ENCODE peak calls at places on chromosomes 11 and 22, in nine cellular contexts. I is lower leg skin; S is LoVo; R is AG09309; E is naive thymus-derived CD8-positive, alpha-beta T cell; L is HEK293T; J is A549; Z is T-helper 2 cell; C is kidney. Q is an unnamed sample.

GRCh38 chr11:48037709-48038468 is 57.5 kb downstream of the PTPRJ start:
- DNase-seq in E (no peak), J (no peak), Z (no peak), I (no peak), S (no peak), R (no peak), L (no peak), C (no peak), Q (no peak)

GRCh38 chr11:86955111-86955673 is at the start of gene FZD4:
- DNase-seq in C (peak), L (peak), Z (peak), J (peak), E (peak), S (peak), R (peak), I (peak), Q (peak)

GRCh38 chr11:102882389-102883024 is 7.7 kb upstream of the MMP12 start:
- DNase-seq in R (peak), S (no peak), C (no peak), L (no peak), E (no peak), I (no peak), J (no peak), Z (no peak), Q (peak)

GRCh38 chr11:26623076-26623666 is 51.1 kb upstream of the MUC15 start:
- DNase-seq in I (no peak), J (peak), C (no peak), Z (no peak), L (no peak), E (no peak), R (no peak), S (peak), Q (peak)

GRCh38 chr11:26930518-26931247 is 63.2 kb upstream of the FIBIN start:
- DNase-seq in S (no peak), I (no peak), J (no peak), R (peak), L (no peak), E (no peak), C (no peak), Z (no peak), Q (peak)

GRCh38 chr11:100888836-100889235 is 201.7 kb downstream of the ARHGAP42 start:
- DNase-seq in S (no peak), L (no peak), C (no peak), J (no peak), Z (no peak), R (no peak), E (no peak), I (no peak), Q (no peak)

GRCh38 chr11:102172127-102172848 is 62.0 kb downstream of the YAP1 start:
- DNase-seq in C (no peak), Z (no peak), I (no peak), E (no peak), L (no peak), S (no peak), R (no peak), J (no peak), Q (no peak)

GRCh38 chr11:59802639-59803176 is 7.9 kb downstream of the MRPL16 start:
- DNase-seq in J (no peak), Z (peak), E (peak), S (peak), I (no peak), C (no peak), L (peak), R (peak), Q (peak)

GRCh38 chr11:117843666-117844484 is 19.3 kb upstream of the FXYD2 start:
- DNase-seq in I (peak), L (peak), E (peak), J (peak), S (peak), Z (peak), C (peak), R (peak), Q (peak)

GRCh38 chr11:30282289-30282631 is 40.6 kb upstream of the ARL14EP start:
- DNase-seq in L (no peak), I (no peak), E (peak), J (no peak), S (no peak), C (peak), R (no peak), Z (peak), Q (no peak)

GRCh38 chr11:46485852-46486443 is 94.4 kb upstream of the CHRM4 start:
- DNase-seq in L (no peak), C (no peak), S (no peak), R (no peak), I (no peak), E (no peak), J (no peak), Z (no peak), Q (no peak)

GRCh38 chr22:21451545-21452520 is 15.4 kb upstream of the TMEM191C start:
- DNase-seq in Z (no peak), S (no peak), L (no peak), J (no peak), C (no peak), R (no peak), I (peak), E (no peak), Q (no peak)

GRCh38 chr11:73838443-73839122 is 38.1 kb downstream of the COA4 start:
- DNase-seq in J (no peak), E (no peak), Z (no peak), I (no peak), C (no peak), L (no peak), S (no peak), R (peak), Q (no peak)